ENCODE peak calls at places on chromosomes 5 and 9, in six cellular contexts. One of them, this sample, is unnamed. For H3K4me1, the result is how much of the 10 kb centered on the place peaks cover.

GRCh38 chr5:132867046-132867451 is 607 bp downstream of the UQCRQ start:
- DNase-seq in RWPE2: no peak
- DNase-seq in tibial nerve: no peak
- DNase-seq in fibroblast of lung: no peak
- DNase-seq in right cardiac atrium: no peak
- DNase-seq in uterus: no peak
- DNase-seq in this sample: no peak

GRCh38 chr9:130013326-130013725 is 29.7 kb downstream of the FNBP1 start:
- DNase-seq in RWPE2: no peak
- DNase-seq in tibial nerve: no peak
- DNase-seq in fibroblast of lung: no peak
- DNase-seq in right cardiac atrium: no peak
- DNase-seq in uterus: no peak
- DNase-seq in this sample: no peak

GRCh38 chr9:97848237-97848581 is 4.8 kb upstream of the FOXE1 start:
- DNase-seq in RWPE2: no peak
- DNase-seq in tibial nerve: no peak
- DNase-seq in fibroblast of lung: no peak
- DNase-seq in right cardiac atrium: no peak
- DNase-seq in uterus: no peak
- DNase-seq in this sample: no peak

GRCh38 chr9:84054341-84055010 is 73.9 kb downstream of the RMI1 start:
- DNase-seq in RWPE2: no peak
- DNase-seq in tibial nerve: no peak
- DNase-seq in fibroblast of lung: no peak
- DNase-seq in right cardiac atrium: no peak
- DNase-seq in uterus: no peak
- DNase-seq in this sample: no peak

GRCh38 chr9:32942755-32943460 is 58.5 kb downstream of the APTX start:
- DNase-seq in RWPE2: no peak
- DNase-seq in tibial nerve: no peak
- DNase-seq in fibroblast of lung: no peak
- DNase-seq in right cardiac atrium: no peak
- DNase-seq in uterus: no peak
- DNase-seq in this sample: no peak

GRCh38 chr9:75238311-75238976 is 150.1 kb downstream of the OSTF1 start:
- DNase-seq in RWPE2: no peak
- DNase-seq in tibial nerve: no peak
- DNase-seq in fibroblast of lung: peak
- DNase-seq in right cardiac atrium: no peak
- DNase-seq in uterus: no peak
- DNase-seq in this sample: peak

GRCh38 chr5:179139111-179139935 is 79.2 kb downstream of the ZNF354C start:
- DNase-seq in RWPE2: peak
- DNase-seq in tibial nerve: no peak
- DNase-seq in fibroblast of lung: no peak
- DNase-seq in right cardiac atrium: no peak
- DNase-seq in uterus: no peak
- DNase-seq in this sample: no peak

GRCh38 chr9:14768561-14769234 is 46.2 kb upstream of the CER1 start:
- DNase-seq in RWPE2: no peak
- DNase-seq in tibial nerve: no peak
- DNase-seq in fibroblast of lung: peak
- DNase-seq in right cardiac atrium: no peak
- DNase-seq in uterus: peak
- DNase-seq in this sample: no peak

GRCh38 chr5:166358127-166358840 is 1933.2 kb upstream of the WWC1 start:
- DNase-seq in RWPE2: no peak
- DNase-seq in tibial nerve: no peak
- DNase-seq in fibroblast of lung: no peak
- DNase-seq in right cardiac atrium: no peak
- DNase-seq in uterus: no peak
- DNase-seq in this sample: no peak

GRCh38 chr9:116800074-116800473 is 113.0 kb downstream of the TRIM32 start:
- DNase-seq in RWPE2: no peak
- DNase-seq in tibial nerve: no peak
- DNase-seq in fibroblast of lung: no peak
- DNase-seq in right cardiac atrium: no peak
- DNase-seq in uterus: no peak
- DNase-seq in this sample: no peak

GRCh38 chr5:157539623-157540022 is 36.0 kb downstream of the ADAM19 start:
- DNase-seq in RWPE2: no peak
- DNase-seq in tibial nerve: no peak
- DNase-seq in fibroblast of lung: no peak
- DNase-seq in right cardiac atrium: no peak
- DNase-seq in uterus: no peak
- DNase-seq in this sample: no peak

GRCh38 chr5:16600397-16600796 is 16.4 kb downstream of the RETREG1 start:
- DNase-seq in RWPE2: no peak
- DNase-seq in tibial nerve: peak
- DNase-seq in fibroblast of lung: peak
- DNase-seq in right cardiac atrium: peak
- DNase-seq in uterus: no peak
- DNase-seq in this sample: peak

GRCh38 chr5:116137544-116138378 is 52.9 kb downstream of the COMMD10 start:
- DNase-seq in RWPE2: no peak
- DNase-seq in tibial nerve: no peak
- DNase-seq in fibroblast of lung: peak
- DNase-seq in right cardiac atrium: no peak
- DNase-seq in uterus: no peak
- DNase-seq in this sample: no peak

GRCh38 chr5:50550274-50550673 is 109.2 kb upstream of the EMB start:
- DNase-seq in RWPE2: no peak
- DNase-seq in tibial nerve: no peak
- DNase-seq in fibroblast of lung: no peak
- DNase-seq in right cardiac atrium: no peak
- DNase-seq in uterus: no peak
- DNase-seq in this sample: no peak

GRCh38 chr9:97272072-97272471 is 35.4 kb upstream of the CCDC180 start:
- DNase-seq in RWPE2: no peak
- DNase-seq in tibial nerve: no peak
- DNase-seq in fibroblast of lung: no peak
- DNase-seq in right cardiac atrium: no peak
- DNase-seq in uterus: no peak
- DNase-seq in this sample: no peak

GRCh38 chr5:38922199-38922598 is 76.4 kb downstream of the OSMR start:
- DNase-seq in RWPE2: no peak
- DNase-seq in tibial nerve: peak
- DNase-seq in fibroblast of lung: peak
- DNase-seq in right cardiac atrium: peak
- DNase-seq in uterus: no peak
- DNase-seq in this sample: peak

GRCh38 chr5:142845402-142845901 is 75.3 kb downstream of the ARHGAP26 start:
- DNase-seq in RWPE2: no peak
- DNase-seq in tibial nerve: no peak
- DNase-seq in fibroblast of lung: no peak
- DNase-seq in right cardiac atrium: peak
- DNase-seq in uterus: no peak
- DNase-seq in this sample: no peak

GRCh38 chr5:109920736-109921135 is 231.0 kb downstream of the MAN2A1 start:
- DNase-seq in RWPE2: no peak
- DNase-seq in tibial nerve: no peak
- DNase-seq in fibroblast of lung: no peak
- DNase-seq in right cardiac atrium: no peak
- DNase-seq in uterus: no peak
- DNase-seq in this sample: no peak

GRCh38 chr9:16727452-16728127 is 142.9 kb downstream of the BNC2 start:
- DNase-seq in RWPE2: no peak
- DNase-seq in tibial nerve: no peak
- DNase-seq in fibroblast of lung: peak
- DNase-seq in right cardiac atrium: no peak
- DNase-seq in uterus: no peak
- DNase-seq in this sample: no peak
- H3K4me3 ChIP-seq in RWPE2: peak
- H3K4me3 ChIP-seq in tibial nerve: peak
- H3K4me3 ChIP-seq in fibroblast of lung: peak
- H3K4me3 ChIP-seq in right cardiac atrium: peak
- H3K4me3 ChIP-seq in uterus: peak
- H3K4me3 ChIP-seq in this sample: peak

DNA sequence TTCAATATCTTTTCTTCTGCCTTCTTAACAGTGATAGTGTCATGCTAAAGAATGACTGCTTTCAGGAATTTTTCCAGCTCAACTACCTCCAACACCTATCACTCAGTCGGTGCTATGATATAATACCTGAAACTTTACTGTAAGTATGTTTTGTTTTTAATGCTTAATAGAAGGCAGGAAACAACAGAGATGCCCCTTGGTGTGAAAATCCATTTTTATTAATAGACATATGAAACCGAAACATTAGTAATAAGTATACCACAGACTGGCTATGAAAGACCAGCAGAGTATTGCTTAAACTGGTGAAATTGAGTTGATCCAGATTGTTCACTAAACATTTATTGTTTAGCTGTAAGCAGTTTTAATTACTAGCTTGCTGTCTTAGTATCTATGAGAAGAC is 25.2 kb downstream of the SKP2 start:
- DNase-seq in RWPE2: no peak
- DNase-seq in tibial nerve: no peak
- DNase-seq in fibroblast of lung: no peak
- DNase-seq in right cardiac atrium: no peak
- DNase-seq in uterus: no peak
- DNase-seq in this sample: no peak
- H3K4me1 ChIP-seq in RWPE2: under half
- H3K4me1 ChIP-seq in tibial nerve: under half
- H3K4me1 ChIP-seq in fibroblast of lung: under half
- H3K4me1 ChIP-seq in right cardiac atrium: under half
- H3K4me1 ChIP-seq in uterus: under half
- H3K4me1 ChIP-seq in this sample: under half

GRCh38 chr9:28938981-28939380 is 1365.7 kb upstream of the C9orf72 start:
- DNase-seq in RWPE2: no peak
- DNase-seq in tibial nerve: no peak
- DNase-seq in fibroblast of lung: no peak
- DNase-seq in right cardiac atrium: no peak
- DNase-seq in uterus: no peak
- DNase-seq in this sample: no peak
- H3K4me3 ChIP-seq in RWPE2: no peak
- H3K4me3 ChIP-seq in tibial nerve: no peak
- H3K4me3 ChIP-seq in fibroblast of lung: no peak
- H3K4me3 ChIP-seq in right cardiac atrium: no peak
- H3K4me3 ChIP-seq in uterus: no peak
- H3K4me3 ChIP-seq in this sample: no peak

DNA sequence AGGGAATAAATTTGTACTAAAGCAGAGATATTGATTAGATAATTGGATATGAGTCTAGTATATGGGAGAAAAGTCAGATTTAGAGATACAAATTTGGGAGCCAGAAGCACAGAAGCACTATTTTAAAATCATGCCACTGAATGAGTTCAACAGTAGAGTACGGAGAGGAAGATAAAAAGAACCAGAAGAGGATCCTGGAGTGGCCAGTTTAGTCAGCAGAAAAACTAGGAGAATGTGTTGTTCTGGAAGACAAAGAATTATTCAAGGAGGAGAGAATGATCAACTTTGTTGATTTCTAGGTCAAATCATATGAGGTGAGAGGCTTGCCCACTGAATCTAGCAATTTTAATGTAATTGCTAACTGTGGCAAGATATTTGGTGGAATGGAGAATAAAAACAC is 67.0 kb downstream of the NIPBL start:
- DNase-seq in RWPE2: no peak
- DNase-seq in tibial nerve: no peak
- DNase-seq in fibroblast of lung: no peak
- DNase-seq in right cardiac atrium: no peak
- DNase-seq in uterus: no peak
- DNase-seq in this sample: no peak
- H3K4me1 ChIP-seq in RWPE2: under half
- H3K4me1 ChIP-seq in tibial nerve: under half
- H3K4me1 ChIP-seq in fibroblast of lung: under half
- H3K4me1 ChIP-seq in right cardiac atrium: under half
- H3K4me1 ChIP-seq in uterus: under half
- H3K4me1 ChIP-seq in this sample: under half

GRCh38 chr5:88948746-88949600 is 66.0 kb upstream of the MEF2C start:
- DNase-seq in RWPE2: no peak
- DNase-seq in tibial nerve: no peak
- DNase-seq in fibroblast of lung: no peak
- DNase-seq in right cardiac atrium: no peak
- DNase-seq in uterus: no peak
- DNase-seq in this sample: no peak
- H3K4me3 ChIP-seq in RWPE2: no peak
- H3K4me3 ChIP-seq in tibial nerve: no peak
- H3K4me3 ChIP-seq in fibroblast of lung: no peak
- H3K4me3 ChIP-seq in right cardiac atrium: no peak
- H3K4me3 ChIP-seq in uterus: no peak
- H3K4me3 ChIP-seq in this sample: no peak